ENCODE peak calls at places on chromosome 21, in seven cellular contexts. One of them, this sample, is unnamed.

GRCh38 chr21:22352088-22352487 is 1353.9 kb downstream of the NCAM2 start:
- DNase-seq in body of pancreas: no peak
- DNase-seq in Calu3: no peak
- DNase-seq in right atrium auricular region: no peak
- DNase-seq in mucosa of descending colon: no peak
- DNase-seq in breast epithelium: no peak
- DNase-seq in testis: no peak
- DNase-seq in this sample: no peak

GRCh38 chr21:33893917-33894316 is 21.7 kb downstream of the ATP5PO start:
- DNase-seq in body of pancreas: no peak
- DNase-seq in Calu3: no peak
- DNase-seq in right atrium auricular region: no peak
- DNase-seq in mucosa of descending colon: no peak
- DNase-seq in breast epithelium: no peak
- DNase-seq in testis: no peak
- DNase-seq in this sample: no peak

GRCh38 chr21:39083377-39084008 is 99.8 kb downstream of the PSMG1 start:
- DNase-seq in body of pancreas: no peak
- DNase-seq in Calu3: no peak
- DNase-seq in right atrium auricular region: no peak
- DNase-seq in mucosa of descending colon: peak; percentile 71
- DNase-seq in breast epithelium: no peak
- DNase-seq in testis: peak; percentile 55
- DNase-seq in this sample: no peak

GRCh38 chr21:32410291-32410690 is 2.2 kb upstream of the EVA1C start:
- DNase-seq in body of pancreas: no peak
- DNase-seq in Calu3: no peak
- DNase-seq in right atrium auricular region: no peak
- DNase-seq in mucosa of descending colon: no peak
- DNase-seq in breast epithelium: no peak
- DNase-seq in testis: peak; percentile 37
- DNase-seq in this sample: no peak

GRCh38 chr21:38758815-38759214 is 46.9 kb upstream of the ETS2 start:
- DNase-seq in body of pancreas: peak; percentile 22
- DNase-seq in Calu3: no peak
- DNase-seq in right atrium auricular region: peak; percentile 21
- DNase-seq in mucosa of descending colon: no peak
- DNase-seq in breast epithelium: no peak
- DNase-seq in testis: no peak
- DNase-seq in this sample: no peak

GRCh38 chr21:34536820-34537219 is 24.8 kb upstream of the KCNE1 start:
- DNase-seq in body of pancreas: no peak
- DNase-seq in Calu3: no peak
- DNase-seq in right atrium auricular region: no peak
- DNase-seq in mucosa of descending colon: no peak
- DNase-seq in breast epithelium: no peak
- DNase-seq in testis: no peak
- DNase-seq in this sample: no peak

GRCh38 chr21:46035809-46036695 is 54.5 kb downstream of the COL6A1 start:
- DNase-seq in body of pancreas: peak; percentile 37
- DNase-seq in Calu3: no peak
- DNase-seq in right atrium auricular region: peak; percentile 63
- DNase-seq in mucosa of descending colon: peak; percentile 54
- DNase-seq in breast epithelium: no peak
- DNase-seq in testis: no peak
- DNase-seq in this sample: no peak

GRCh38 chr21:27126140-27126539 is 159.3 kb upstream of the ADAMTS5 start:
- DNase-seq in body of pancreas: no peak
- DNase-seq in Calu3: no peak
- DNase-seq in right atrium auricular region: no peak
- DNase-seq in mucosa of descending colon: no peak
- DNase-seq in breast epithelium: no peak
- DNase-seq in testis: no peak
- DNase-seq in this sample: no peak

GRCh38 chr21:38388684-38389676 is 109.3 kb downstream of the ERG start:
- DNase-seq in body of pancreas: no peak
- DNase-seq in Calu3: no peak
- DNase-seq in right atrium auricular region: no peak
- DNase-seq in mucosa of descending colon: no peak
- DNase-seq in breast epithelium: no peak
- DNase-seq in testis: no peak
- DNase-seq in this sample: no peak

GRCh38 chr21:44738621-44739020 is 27.2 kb upstream of the TSPEAR start:
- DNase-seq in body of pancreas: no peak
- DNase-seq in Calu3: no peak
- DNase-seq in right atrium auricular region: no peak
- DNase-seq in mucosa of descending colon: no peak
- DNase-seq in breast epithelium: no peak
- DNase-seq in testis: no peak
- DNase-seq in this sample: no peak

GRCh38 chr21:19557046-19557445 is 1153.5 kb upstream of the TMPRSS15 start:
- DNase-seq in body of pancreas: no peak
- DNase-seq in Calu3: no peak
- DNase-seq in right atrium auricular region: no peak
- DNase-seq in mucosa of descending colon: no peak
- DNase-seq in breast epithelium: no peak
- DNase-seq in testis: no peak
- DNase-seq in this sample: no peak

GRCh38 chr21:46116846-46117585 is 19.1 kb downstream of the COL6A2 start:
- DNase-seq in body of pancreas: peak; percentile 6
- DNase-seq in Calu3: no peak
- DNase-seq in right atrium auricular region: no peak
- DNase-seq in mucosa of descending colon: peak; percentile 17
- DNase-seq in breast epithelium: no peak
- DNase-seq in testis: peak; percentile 12
- DNase-seq in this sample: peak; percentile 14

GRCh38 chr21:34695434-34695833 is 26.6 kb downstream of the CLIC6 start:
- DNase-seq in body of pancreas: no peak
- DNase-seq in Calu3: no peak
- DNase-seq in right atrium auricular region: no peak
- DNase-seq in mucosa of descending colon: no peak
- DNase-seq in breast epithelium: no peak
- DNase-seq in testis: no peak
- DNase-seq in this sample: no peak

GRCh38 chr21:46137908-46138307 is 17.5 kb downstream of the FTCD start:
- DNase-seq in body of pancreas: no peak
- DNase-seq in Calu3: no peak
- DNase-seq in right atrium auricular region: no peak
- DNase-seq in mucosa of descending colon: no peak
- DNase-seq in breast epithelium: no peak
- DNase-seq in testis: no peak
- DNase-seq in this sample: no peak

GRCh38 chr21:45105906-45106485 is 31.6 kb downstream of the ADARB1 start:
- DNase-seq in body of pancreas: no peak
- DNase-seq in Calu3: no peak
- DNase-seq in right atrium auricular region: no peak
- DNase-seq in mucosa of descending colon: no peak
- DNase-seq in breast epithelium: no peak
- DNase-seq in testis: no peak
- DNase-seq in this sample: no peak

GRCh38 chr21:43639470-43640178 is 19.7 kb downstream of the HSF2BP start:
- DNase-seq in body of pancreas: no peak
- DNase-seq in Calu3: no peak
- DNase-seq in right atrium auricular region: no peak
- DNase-seq in mucosa of descending colon: no peak
- DNase-seq in breast epithelium: no peak
- DNase-seq in testis: no peak
- DNase-seq in this sample: no peak

GRCh38 chr21:33817136-33817535 is 98.5 kb downstream of the ATP5PO start:
- DNase-seq in body of pancreas: no peak
- DNase-seq in Calu3: no peak
- DNase-seq in right atrium auricular region: no peak
- DNase-seq in mucosa of descending colon: no peak
- DNase-seq in breast epithelium: no peak
- DNase-seq in testis: no peak
- DNase-seq in this sample: no peak

GRCh38 chr21:34669149-34669879 is 520 bp downstream of the CLIC6 start:
- DNase-seq in body of pancreas: no peak
- DNase-seq in Calu3: no peak
- DNase-seq in right atrium auricular region: no peak
- DNase-seq in mucosa of descending colon: peak; percentile 50
- DNase-seq in breast epithelium: no peak
- DNase-seq in testis: no peak
- DNase-seq in this sample: no peak

GRCh38 chr21:41475714-41476405 is 32.1 kb downstream of the TMPRSS2 start:
- DNase-seq in body of pancreas: no peak
- DNase-seq in Calu3: no peak
- DNase-seq in right atrium auricular region: no peak
- DNase-seq in mucosa of descending colon: no peak
- DNase-seq in breast epithelium: no peak
- DNase-seq in testis: no peak
- DNase-seq in this sample: no peak

GRCh38 chr21:29164330-29164942 is 34.0 kb downstream of the MAP3K7CL start:
- DNase-seq in body of pancreas: no peak
- DNase-seq in Calu3: no peak
- DNase-seq in right atrium auricular region: no peak
- DNase-seq in mucosa of descending colon: no peak
- DNase-seq in breast epithelium: no peak
- DNase-seq in testis: no peak
- DNase-seq in this sample: no peak

GRCh38 chr21:44439211-44439600 is 16.1 kb upstream of the LRRC3 start:
- DNase-seq in body of pancreas: no peak
- DNase-seq in Calu3: no peak
- DNase-seq in right atrium auricular region: no peak
- DNase-seq in mucosa of descending colon: no peak
- DNase-seq in breast epithelium: no peak
- DNase-seq in testis: no peak
- DNase-seq in this sample: no peak

GRCh38 chr21:45325206-45326168 is 37.8 kb upstream of the POFUT2 start:
- DNase-seq in body of pancreas: peak; percentile 23
- DNase-seq in Calu3: no peak
- DNase-seq in right atrium auricular region: no peak
- DNase-seq in mucosa of descending colon: peak; percentile 20
- DNase-seq in breast epithelium: no peak
- DNase-seq in testis: peak; percentile 70
- DNase-seq in this sample: no peak

DNA sequence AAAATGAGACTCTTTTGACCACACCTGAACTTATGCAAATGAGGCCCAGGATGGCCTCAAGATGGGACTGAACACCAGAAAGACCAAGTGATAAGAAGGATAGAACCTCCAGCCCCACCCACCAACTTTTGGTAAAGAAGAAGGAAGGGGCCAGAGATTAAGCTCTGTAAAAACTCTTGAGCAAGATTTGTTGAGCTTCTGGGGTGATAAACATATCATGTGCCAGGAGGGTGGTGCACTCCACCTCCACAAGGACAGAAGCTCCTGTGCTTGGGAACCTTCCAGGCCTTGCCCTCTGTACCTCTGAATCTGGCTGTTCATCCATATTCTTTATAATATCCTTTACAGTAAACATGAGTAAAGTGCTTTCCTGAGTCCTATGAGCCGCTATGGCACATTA is 5.3 kb downstream of the RSPH1 start:
- DNase-seq in body of pancreas: no peak
- DNase-seq in Calu3: no peak
- DNase-seq in right atrium auricular region: no peak
- DNase-seq in mucosa of descending colon: no peak
- DNase-seq in breast epithelium: no peak
- DNase-seq in testis: peak; percentile 2
- DNase-seq in this sample: no peak
- TF ChIP-seq CTCF in body of pancreas: no peak
- TF ChIP-seq CTCF in Calu3: no peak
- TF ChIP-seq CTCF in right atrium auricular region: no peak
- TF ChIP-seq CTCF in mucosa of descending colon: no peak
- TF ChIP-seq CTCF in breast epithelium: no peak
- TF ChIP-seq CTCF in testis: no peak
- TF ChIP-seq CTCF in this sample: no peak

DNA sequence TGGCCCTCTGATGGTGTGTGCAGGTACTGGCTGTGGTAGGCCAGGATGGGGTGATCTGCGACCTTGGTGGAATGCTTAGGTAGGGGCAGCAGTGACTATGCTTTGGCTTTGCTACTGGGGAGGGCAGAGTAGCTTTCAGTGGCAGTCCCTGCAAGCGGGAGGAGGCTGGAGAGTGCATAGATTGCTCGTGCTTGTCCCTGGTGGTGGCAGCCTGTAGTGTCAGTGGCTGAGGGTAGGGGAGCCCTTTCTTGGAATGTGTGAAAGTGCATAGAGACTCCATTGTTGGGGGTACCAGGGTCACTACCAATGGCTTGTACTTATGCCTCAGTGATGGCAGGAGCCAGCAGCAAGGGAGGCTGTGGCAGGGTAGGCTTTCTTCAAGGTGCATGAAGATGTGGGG is 582.6 kb downstream of the MRPL39 start:
- DNase-seq in body of pancreas: no peak
- DNase-seq in Calu3: no peak
- DNase-seq in right atrium auricular region: no peak
- DNase-seq in mucosa of descending colon: no peak
- DNase-seq in breast epithelium: no peak
- DNase-seq in testis: no peak
- DNase-seq in this sample: no peak
- TF ChIP-seq CTCF in body of pancreas: no peak
- TF ChIP-seq CTCF in Calu3: no peak
- TF ChIP-seq CTCF in right atrium auricular region: no peak
- TF ChIP-seq CTCF in mucosa of descending colon: no peak
- TF ChIP-seq CTCF in breast epithelium: no peak
- TF ChIP-seq CTCF in testis: no peak
- TF ChIP-seq CTCF in this sample: no peak

DNA sequence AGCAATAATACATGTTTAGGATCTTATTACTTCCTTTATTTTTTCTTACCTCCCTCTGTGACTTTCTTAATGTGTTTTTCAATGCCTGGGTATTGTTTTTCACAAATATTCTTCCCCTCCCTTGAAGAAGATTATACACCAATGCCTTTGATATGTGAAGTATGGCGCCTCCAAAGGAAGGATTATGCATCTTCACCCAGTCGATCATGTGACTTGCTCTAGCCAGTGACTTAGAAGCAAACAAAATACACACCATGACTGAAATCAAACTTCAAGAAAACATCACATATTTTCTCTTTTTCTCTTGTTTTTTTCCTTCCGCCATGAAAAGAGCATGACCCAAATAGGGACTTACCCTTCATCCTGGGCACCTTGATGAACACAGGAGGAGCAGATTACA is 297.1 kb downstream of the NCAM2 start:
- DNase-seq in body of pancreas: no peak
- DNase-seq in Calu3: no peak
- DNase-seq in right atrium auricular region: no peak
- DNase-seq in mucosa of descending colon: no peak
- DNase-seq in breast epithelium: no peak
- DNase-seq in testis: no peak
- DNase-seq in this sample: no peak
- TF ChIP-seq CTCF in body of pancreas: no peak
- TF ChIP-seq CTCF in Calu3: no peak
- TF ChIP-seq CTCF in right atrium auricular region: no peak
- TF ChIP-seq CTCF in mucosa of descending colon: no peak
- TF ChIP-seq CTCF in breast epithelium: no peak
- TF ChIP-seq CTCF in testis: no peak
- TF ChIP-seq CTCF in this sample: no peak

DNA sequence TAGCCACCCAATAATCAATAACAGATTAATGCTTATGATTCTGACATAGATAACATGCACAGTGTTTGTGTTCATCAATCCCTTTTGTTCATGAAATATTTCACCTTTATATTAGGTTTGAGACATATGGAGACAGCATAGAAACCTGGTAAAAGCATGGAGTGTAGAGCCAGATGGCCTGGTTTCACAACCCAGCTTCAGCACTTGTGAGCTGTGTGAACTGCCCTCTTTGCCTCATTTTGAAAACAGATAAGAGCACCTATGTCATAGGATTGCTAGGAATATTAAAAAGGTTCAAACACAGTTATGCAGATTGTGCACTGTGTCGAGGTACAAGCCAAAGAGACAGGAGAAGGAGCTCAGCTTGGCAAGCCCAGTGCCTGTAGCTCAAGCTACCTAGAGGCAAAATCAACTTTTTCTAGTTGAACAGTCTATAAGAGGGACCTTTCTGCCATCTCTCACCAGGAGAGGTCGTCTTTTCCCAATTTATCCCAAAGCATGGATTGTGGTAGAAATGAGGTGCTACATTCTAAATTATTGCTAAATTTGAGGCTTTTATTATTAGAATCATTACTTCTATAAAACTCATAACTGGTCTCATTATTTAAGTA is 5.0 kb downstream of the CHODL start:
- DNase-seq in body of pancreas: no peak
- DNase-seq in Calu3: no peak
- DNase-seq in right atrium auricular region: no peak
- DNase-seq in mucosa of descending colon: no peak
- DNase-seq in breast epithelium: no peak
- DNase-seq in testis: no peak
- DNase-seq in this sample: no peak
- TF ChIP-seq CTCF in body of pancreas: no peak
- TF ChIP-seq CTCF in Calu3: no peak
- TF ChIP-seq CTCF in right atrium auricular region: no peak
- TF ChIP-seq CTCF in mucosa of descending colon: no peak
- TF ChIP-seq CTCF in breast epithelium: no peak
- TF ChIP-seq CTCF in testis: no peak
- TF ChIP-seq CTCF in this sample: no peak